ENCODE peak calls at places on chromosomes 12 and 14, in seven cellular contexts. H is mammary epithelial cell, X is lower leg skin, S is mucosa of descending colon, K is GM23338, W is body of pancreas, P is cardiac muscle cell. Y is an unnamed sample.

GRCh38 chr12:2358986-2359658 is 306.3 kb downstream of the CACNA1C start:
- DNase-seq in H (peak), X (no peak), S (no peak), K (no peak), W (no peak), P (no peak), Y (peak)

GRCh38 chr12:104976703-104977102 is 9.4 kb upstream of the NOPCHAP1 start:
- DNase-seq in H (no peak), X (no peak), S (no peak), K (peak), W (no peak), P (no peak), Y (no peak)

GRCh38 chr14:54627718-54628345 is 60.9 kb downstream of the SAMD4A start:
- DNase-seq in H (no peak), X (no peak), S (no peak), K (peak), W (peak), P (peak), Y (no peak)

GRCh38 chr14:64464695-64465094 is 604 bp upstream of the AKAP5 start:
- DNase-seq in H (no peak), X (no peak), S (no peak), K (peak), W (no peak), P (no peak), Y (no peak)

GRCh38 chr14:94396628-94397210 is 8.3 kb upstream of the SERPINA1 start:
- DNase-seq in H (no peak), X (no peak), S (no peak), K (no peak), W (no peak), P (no peak), Y (no peak)

GRCh38 chr14:50062438-50063039 is 53.8 kb downstream of the VCPKMT start:
- DNase-seq in H (peak), X (no peak), S (no peak), K (peak), W (peak), P (peak), Y (peak)

GRCh38 chr12:24155042-24155441 is 205.6 kb upstream of the SOX5 start:
- DNase-seq in H (no peak), X (no peak), S (no peak), K (no peak), W (no peak), P (no peak), Y (no peak)

GRCh38 chr14:34257505-34257904 is 204.5 kb downstream of the SPTSSA start:
- DNase-seq in H (peak), X (no peak), S (no peak), K (no peak), W (no peak), P (no peak), Y (no peak)

GRCh38 chr14:50839048-50839447 is 8.1 kb upstream of the NIN start:
- DNase-seq in H (peak), X (no peak), S (no peak), K (no peak), W (no peak), P (no peak), Y (no peak)

GRCh38 chr14:24052656-24053547 is 1.1 kb downstream of the CARMIL3 start:
- DNase-seq in H (no peak), X (no peak), S (peak), K (no peak), W (no peak), P (no peak), Y (peak)

GRCh38 chr14:38553586-38553985 is 297.7 kb upstream of the CLEC14A start:
- DNase-seq in H (no peak), X (no peak), S (no peak), K (no peak), W (no peak), P (no peak), Y (no peak)

GRCh38 chr14:44657153-44657552 is 150.1 kb upstream of the FSCB start:
- DNase-seq in H (no peak), X (no peak), S (no peak), K (no peak), W (no peak), P (no peak), Y (no peak)

GRCh38 chr12:78392918-78393317 is 471.7 kb upstream of the SYT1 start:
- DNase-seq in H (peak), X (no peak), S (no peak), K (no peak), W (no peak), P (no peak), Y (no peak)

GRCh38 chr14:34252227-34252626 is 209.8 kb downstream of the SPTSSA start:
- DNase-seq in H (peak), X (no peak), S (no peak), K (no peak), W (no peak), P (no peak), Y (no peak)

GRCh38 chr14:55454264-55455151 is 14.1 kb upstream of the TBPL2 start:
- DNase-seq in H (peak), X (no peak), S (peak), K (no peak), W (peak), P (no peak), Y (peak)

GRCh38 chr12:16325426-16325825 is 22.0 kb upstream of the MGST1 start:
- DNase-seq in H (no peak), X (no peak), S (peak), K (no peak), W (peak), P (no peak), Y (no peak)

GRCh38 chr12:76226397-76226796 is 121.8 kb downstream of the BBS10 start:
- DNase-seq in H (no peak), X (no peak), S (no peak), K (no peak), W (no peak), P (no peak), Y (no peak)

GRCh38 chr12:116423053-116423452 is 136.1 kb upstream of the MAP1LC3B2 start:
- DNase-seq in H (peak), X (no peak), S (no peak), K (no peak), W (peak), P (peak), Y (no peak)

GRCh38 chr12:82414926-82415325 is 56.6 kb downstream of the METTL25 start:
- DNase-seq in H (peak), X (no peak), S (no peak), K (no peak), W (no peak), P (no peak), Y (no peak)

GRCh38 chr14:72736348-72736747 is 157.6 kb downstream of the DPF3 start:
- DNase-seq in H (no peak), X (no peak), S (no peak), K (peak), W (no peak), P (no peak), Y (no peak)

GRCh38 chr12:120388711-120389431 is 19.9 kb upstream of the MSI1 start:
- DNase-seq in H (no peak), X (no peak), S (no peak), K (peak), W (no peak), P (peak), Y (no peak)

GRCh38 chr12:57215668-57216013 is 953 bp upstream of the NXPH4 start:
- DNase-seq in H (peak), X (no peak), S (no peak), K (no peak), W (no peak), P (no peak), Y (peak)

GRCh38 chr12:51879102-51879501 is 8.8 kb upstream of the ANKRD33 start:
- DNase-seq in H (no peak), X (no peak), S (no peak), K (no peak), W (no peak), P (no peak), Y (no peak)

GRCh38 chr12:95096852-95097251 is 23.4 kb upstream of the NR2C1 start:
- DNase-seq in H (no peak), X (no peak), S (no peak), K (no peak), W (peak), P (no peak), Y (no peak)

GRCh38 chr14:77508249-77508648 is 9.6 kb upstream of the ISM2 start:
- DNase-seq in H (peak), X (no peak), S (no peak), K (no peak), W (no peak), P (no peak), Y (no peak)

GRCh38 chr12:30925607-30926242 is 823 bp upstream of the TSPAN11 start:
- DNase-seq in H (no peak), X (no peak), S (no peak), K (no peak), W (no peak), P (no peak), Y (no peak)

GRCh38 chr14:68817513-68818212 is 24.8 kb upstream of the ZFP36L1 start:
- DNase-seq in H (no peak), X (no peak), S (no peak), K (no peak), W (no peak), P (no peak), Y (no peak)

GRCh38 chr12:115404761-115405470 is 720.9 kb upstream of the TBX3 start:
- DNase-seq in H (peak), X (no peak), S (no peak), K (no peak), W (no peak), P (no peak), Y (no peak)

GRCh38 chr14:56664811-56665421 is 85.3 kb downstream of the TMEM260 start:
- DNase-seq in H (no peak), X (no peak), S (no peak), K (no peak), W (no peak), P (no peak), Y (no peak)

GRCh38 chr12:120710805-120711296 is 593 bp downstream of the UNC119B start:
- DNase-seq in H (peak), X (no peak), S (peak), K (peak), W (no peak), P (peak), Y (peak)

GRCh38 chr12:104877107-104877705 is 80.9 kb downstream of the SLC41A2 start:
- DNase-seq in H (peak), X (peak), S (peak), K (peak), W (peak), P (peak), Y (peak)

DNA sequence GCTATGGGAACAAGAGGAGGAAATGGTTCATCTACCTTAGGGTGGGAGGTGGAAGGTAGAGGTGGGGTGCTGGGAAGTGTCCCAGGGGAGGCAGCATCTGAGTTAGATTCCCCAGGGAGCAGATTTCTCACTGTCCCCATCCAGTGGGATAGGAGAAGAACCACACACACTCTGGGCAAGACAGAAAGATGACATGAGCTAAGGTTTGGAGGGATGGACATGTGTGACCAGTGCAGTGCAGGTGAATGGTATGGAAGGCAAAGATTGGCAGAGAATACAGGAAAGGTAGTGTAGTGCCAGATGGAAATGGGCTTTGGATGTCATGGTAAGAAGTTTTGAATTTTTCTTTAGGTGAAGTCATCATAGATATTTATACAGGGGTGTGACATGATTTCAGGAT is 11.3 kb upstream of the DUSP6 start:
- DNase-seq in H (no peak), X (no peak), S (no peak), K (no peak), W (no peak), P (no peak), Y (no peak)
- H3K4me3 ChIP-seq in H (no peak), X (no peak), S (no peak), K (no peak), W (no peak), P (no peak), Y (no peak)

GRCh38 chr12:11719678-11720099 is 70.2 kb downstream of the ETV6 start:
- DNase-seq in H (peak), X (peak), S (no peak), K (peak), W (peak), P (no peak), Y (peak)

GRCh38 chr12:11724888-11725310 is 75.4 kb downstream of the ETV6 start:
- DNase-seq in H (no peak), X (no peak), S (no peak), K (no peak), W (peak), P (peak), Y (peak)

GRCh38 chr12:11722578-11723138 is 73.2 kb downstream of the ETV6 start:
- DNase-seq in H (no peak), X (no peak), S (no peak), K (no peak), W (no peak), P (no peak), Y (no peak)

GRCh38 chr12:11723993-11724392 is 74.5 kb downstream of the ETV6 start:
- DNase-seq in H (no peak), X (no peak), S (no peak), K (peak), W (peak), P (peak), Y (peak)

GRCh38 chr12:11722071-11722470 is 72.6 kb downstream of the ETV6 start:
- DNase-seq in H (no peak), X (no peak), S (no peak), K (no peak), W (no peak), P (no peak), Y (no peak)
- TF ChIP-seq CTCF in H (no peak), X (no peak), S (no peak), K (no peak), W (no peak), P (no peak), Y (no peak)

GRCh38 chr12:49089831-49090773 is 4.5 kb downstream of the DHH start:
- DNase-seq in H (peak), X (no peak), S (no peak), K (peak), W (peak), P (peak), Y (no peak)

GRCh38 chr12:49092086-49092815 is 2.4 kb downstream of the DHH start:
- DNase-seq in H (peak), X (no peak), S (no peak), K (peak), W (no peak), P (peak), Y (peak)

GRCh38 chr12:49091836-49092085 is 2.8 kb downstream of the DHH start:
- DNase-seq in H (no peak), X (no peak), S (no peak), K (no peak), W (no peak), P (no peak), Y (no peak)

GRCh38 chr12:49092816-49093406 is 1.7 kb downstream of the DHH start:
- DNase-seq in H (no peak), X (no peak), S (no peak), K (no peak), W (no peak), P (no peak), Y (no peak)

GRCh38 chr12:49091056-49091835 is 3.4 kb downstream of the DHH start:
- DNase-seq in H (no peak), X (no peak), S (no peak), K (peak), W (no peak), P (no peak), Y (no peak)
- H3K4me3 ChIP-seq in H (no peak), X (no peak), S (no peak), K (peak), W (no peak), P (peak), Y (no peak)

GRCh38 chr12:118103601-118104382 is at the start of gene VSIG10:
- DNase-seq in H (peak), X (peak), S (peak), K (peak), W (peak), P (peak), Y (peak)
- TF ChIP-seq CTCF in H (no peak), X (no peak), S (no peak), K (no peak), W (peak), P (no peak), Y (no peak)

DNA sequence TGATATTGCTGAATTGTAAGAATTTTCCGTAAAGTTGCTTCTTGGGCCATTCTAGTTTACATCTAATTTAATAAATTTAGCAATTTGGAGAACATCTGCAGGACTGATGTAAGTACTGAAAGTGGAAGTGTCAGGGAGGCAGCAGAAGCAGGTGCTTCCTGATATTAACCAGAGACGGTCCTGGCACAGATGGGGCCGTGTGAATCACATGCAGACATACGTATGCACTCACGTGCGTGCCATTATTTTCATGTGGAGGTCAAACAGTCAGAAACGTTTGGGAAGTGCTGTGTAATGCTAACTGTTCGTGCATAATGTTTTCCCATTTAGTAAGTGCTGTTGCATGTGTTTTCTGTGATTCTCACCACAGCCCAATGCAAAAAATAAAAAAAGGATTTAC is 87.8 kb upstream of the DYNC1H1 start:
- DNase-seq in H (no peak), X (peak), S (peak), K (no peak), W (peak), P (peak), Y (peak)
- H3K4me3 ChIP-seq in H (no peak), X (no peak), S (no peak), K (no peak), W (no peak), P (no peak), Y (no peak)

DNA sequence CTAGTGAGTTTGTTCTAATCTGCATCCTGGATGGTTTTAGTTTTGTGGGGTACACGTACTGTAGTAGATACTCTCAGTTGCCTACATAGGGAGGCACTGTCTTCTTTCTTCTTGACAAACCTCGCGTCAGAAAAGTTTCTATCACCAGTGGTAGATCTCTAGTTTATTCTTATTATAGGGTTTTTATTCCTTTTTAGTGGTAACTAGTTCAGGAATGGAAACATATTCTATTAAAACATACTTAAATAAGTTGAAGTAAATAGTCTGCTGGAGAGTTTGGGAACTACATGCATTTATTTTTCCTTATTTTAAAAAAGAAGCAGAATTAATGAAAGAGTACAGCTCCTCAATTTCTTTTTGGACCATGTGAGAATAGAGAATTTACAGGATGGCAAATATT is 33.6 kb upstream of the OR9K2 start:
- DNase-seq in H (no peak), X (no peak), S (no peak), K (no peak), W (no peak), P (no peak), Y (no peak)
- TF ChIP-seq CTCF in H (peak), X (no peak), S (no peak), K (peak), W (no peak), P (no peak), Y (no peak)

GRCh38 chr12:44295958-44296623 is 460.2 kb downstream of the TMEM117 start:
- DNase-seq in H (no peak), X (no peak), S (no peak), K (no peak), W (no peak), P (no peak), Y (no peak)

GRCh38 chr12:44299524-44299923 is 463.6 kb downstream of the TMEM117 start:
- DNase-seq in H (no peak), X (no peak), S (no peak), K (peak), W (no peak), P (no peak), Y (no peak)

GRCh38 chr12:44296624-44297197 is 460.8 kb downstream of the TMEM117 start:
- DNase-seq in H (no peak), X (no peak), S (peak), K (no peak), W (no peak), P (no peak), Y (no peak)

GRCh38 chr12:44294649-44295048 is 458.8 kb downstream of the TMEM117 start:
- DNase-seq in H (no peak), X (no peak), S (no peak), K (no peak), W (no peak), P (no peak), Y (no peak)
- H3K4me3 ChIP-seq in H (no peak), X (no peak), S (no peak), K (no peak), W (no peak), P (no peak), Y (no peak)